ENCODE peak calls at places on chromosomes 7 and 10, in four cellular contexts. W is fibroblast of pulmonary artery, R is lung, K is neuronal stem cell. E is an unnamed sample.

GRCh38 chr10:102660891-102661613 is 16.8 kb downstream of the TRIM8 start:
- DNase-seq in W (peak), R (peak), K (no peak), E (no peak)

GRCh38 chr10:30002438-30003266 is 56.7 kb downstream of the JCAD start:
- DNase-seq in W (peak), R (peak), K (peak), E (peak)

GRCh38 chr7:81488210-81488609 is 281.6 kb downstream of the HGF start:
- DNase-seq in W (no peak), R (no peak), K (no peak), E (no peak)

GRCh38 chr7:28957064-28957821 is 887 bp downstream of the TRIL start:
- DNase-seq in W (peak), R (peak), K (peak), E (no peak)

GRCh38 chr10:33178026-33178755 is 156.3 kb downstream of the NRP1 start:
- DNase-seq in W (no peak), R (no peak), K (no peak), E (no peak)

GRCh38 chr7:134693256-134693655 is 46.6 kb downstream of the BPGM start:
- DNase-seq in W (peak), R (no peak), K (no peak), E (no peak)

GRCh38 chr10:2351566-2351965 is 614.2 kb upstream of the ADARB2 start:
- DNase-seq in W (no peak), R (no peak), K (no peak), E (no peak)

GRCh38 chr10:105398202-105398601 is 757.1 kb downstream of the SORCS3 start:
- DNase-seq in W (peak), R (no peak), K (no peak), E (no peak)

GRCh38 chr7:117165656-117166055 is 157.2 kb downstream of the WNT2 start:
- DNase-seq in W (no peak), R (peak), K (no peak), E (peak)

GRCh38 chr10:6363516-6363915 is 160.8 kb downstream of the PFKFB3 start:
- DNase-seq in W (no peak), R (no peak), K (no peak), E (no peak)

GRCh38 chr7:51860305-51860704 is 543.7 kb upstream of the COBL start:
- DNase-seq in W (no peak), R (no peak), K (no peak), E (no peak)

GRCh38 chr10:119658274-119658673 is 7.1 kb downstream of the BAG3 start:
- DNase-seq in W (peak), R (peak), K (no peak), E (no peak)

GRCh38 chr7:128115326-128115820 is 84.1 kb upstream of the LRRC4 start:
- DNase-seq in W (no peak), R (no peak), K (no peak), E (no peak)

GRCh38 chr7:24475573-24475972 is 97.7 kb upstream of the PALS2 start:
- DNase-seq in W (no peak), R (no peak), K (no peak), E (no peak)

GRCh38 chr10:73873843-73874215 is 526 bp downstream of the CAMK2G start:
- DNase-seq in W (no peak), R (no peak), K (no peak), E (no peak)

GRCh38 chr7:833601-834258 is 1.5 kb downstream of the SUN1 start:
- DNase-seq in W (no peak), R (no peak), K (no peak), E (no peak)

GRCh38 chr7:95338832-95339231 is 14.5 kb upstream of the PON1 start:
- DNase-seq in W (no peak), R (no peak), K (no peak), E (no peak)

GRCh38 chr7:122518488-122518887 is 180.4 kb downstream of the RNF133 start:
- DNase-seq in W (no peak), R (no peak), K (no peak), E (no peak)

GRCh38 chr10:59432207-59432900 is 70.0 kb upstream of the FAM13C start:
- DNase-seq in W (peak), R (no peak), K (no peak), E (no peak)

GRCh38 chr7:67821116-67821515 is 824.5 kb downstream of the TYW1 start:
- DNase-seq in W (peak), R (no peak), K (no peak), E (no peak)

GRCh38 chr7:46391215-46391614 is 470.1 kb upstream of the IGFBP3 start:
- DNase-seq in W (no peak), R (no peak), K (no peak), E (no peak)

GRCh38 chr10:34219860-34220518 is 595.1 kb downstream of the PARD3 start:
- DNase-seq in W (no peak), R (no peak), K (no peak), E (no peak)

GRCh38 chr7:9752033-9752432 is 1221.6 kb upstream of the PHF14 start:
- DNase-seq in W (no peak), R (no peak), K (no peak), E (no peak)

GRCh38 chr7:18177129-18177814 is 149.6 kb upstream of the PRPS1L1 start:
- DNase-seq in W (no peak), R (no peak), K (no peak), E (no peak)

GRCh38 chr10:47414227-47414592 is 30.1 kb upstream of the ZNF488 start:
- DNase-seq in W (no peak), R (no peak), K (no peak), E (no peak)

GRCh38 chr7:192035-192649 is at the start of gene FAM20C:
- DNase-seq in W (peak), R (peak), K (peak), E (no peak)

GRCh38 chr10:31584098-31584631 is 265.1 kb downstream of the ZEB1 start:
- DNase-seq in W (no peak), R (no peak), K (no peak), E (no peak)
- H3K4me3 ChIP-seq in W (no peak), R (no peak), K (no peak), E (no peak)

GRCh38 chr7:16083931-16084330 is 337.4 kb downstream of the CRPPA start:
- DNase-seq in W (peak), R (no peak), K (no peak), E (no peak)

GRCh38 chr7:16084370-16084769 is 337.0 kb downstream of the CRPPA start:
- DNase-seq in W (peak), R (no peak), K (no peak), E (no peak)

GRCh38 chr7:16078076-16078952 is 343.0 kb downstream of the CRPPA start:
- DNase-seq in W (peak), R (no peak), K (peak), E (peak)

GRCh38 chr7:16080131-16080530 is 341.2 kb downstream of the CRPPA start:
- DNase-seq in W (peak), R (no peak), K (no peak), E (no peak)

GRCh38 chr7:16079723-16080122 is 341.6 kb downstream of the CRPPA start:
- DNase-seq in W (no peak), R (no peak), K (no peak), E (no peak)
- H3K4me3 ChIP-seq in W (no peak), R (no peak), K (no peak), E (no peak)

GRCh38 chr7:27123477-27124053 is 7.0 kb downstream of the HOXA4 start:
- DNase-seq in W (no peak), R (no peak), K (no peak), E (no peak)
- H3K4me3 ChIP-seq in W (no peak), R (peak), K (peak), E (no peak)

DNA sequence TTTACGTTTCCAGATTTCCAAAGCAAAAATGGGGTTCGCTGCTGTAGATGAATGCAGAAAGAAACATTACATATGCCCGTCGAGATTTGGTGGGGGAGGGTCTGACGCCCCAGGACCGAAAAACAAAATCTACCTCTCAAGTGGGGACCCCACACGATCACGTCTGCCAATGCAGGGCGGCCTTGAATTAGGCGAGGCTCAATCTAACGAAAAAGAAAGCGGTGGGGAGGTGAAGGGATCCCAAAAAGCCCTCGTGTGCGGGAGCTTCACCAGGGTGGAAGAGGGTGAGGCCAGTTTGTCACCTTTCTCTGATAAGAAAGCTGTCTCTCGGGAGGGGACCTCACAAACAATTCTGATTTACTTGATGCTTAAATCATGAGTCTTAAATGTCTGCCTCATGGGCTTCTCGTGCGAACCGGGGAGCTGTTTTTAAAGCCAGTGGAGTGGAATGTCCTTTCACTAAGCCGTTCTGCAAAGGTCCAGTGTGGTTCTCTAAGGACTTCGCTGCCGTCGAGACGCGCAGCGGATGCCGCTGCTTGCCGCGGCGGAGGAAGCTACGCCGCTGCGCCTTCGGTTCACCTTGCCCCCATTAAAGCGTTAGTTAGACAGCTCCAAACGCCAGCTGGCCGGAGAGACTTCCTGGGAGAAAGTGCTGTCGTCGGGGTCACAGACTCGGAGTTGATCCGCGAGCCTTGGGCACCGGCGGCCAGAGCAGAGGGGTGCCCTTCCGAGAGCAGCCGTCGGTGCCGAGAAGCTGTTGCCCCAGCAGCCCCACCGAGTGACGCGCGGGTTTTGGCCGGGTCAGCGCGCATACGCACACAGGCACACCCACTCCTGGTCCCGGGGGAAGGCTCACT is 1.5 kb upstream of the HMX3 start:
- DNase-seq in W (no peak), R (no peak), K (no peak), E (no peak)
- H3K4me3 ChIP-seq in W (no peak), R (no peak), K (no peak), E (peak)